ENCODE peak calls at places on chromosomes 16 and 17, in six cellular contexts. F, G, O, U, R and S are unnamed samples. For H3K4me1, the result is how much of the 10 kb centered on the place peaks cover.

GRCh38 chr17:74145756-74146155 is 57.7 kb upstream of the RPL38 start:
- DNase-seq in U (no peak), F (no peak), R (no peak), G (no peak), O (no peak), S (no peak)

GRCh38 chr17:17342242-17342945 is 39.2 kb downstream of the NT5M start:
- DNase-seq in F (no peak), G (peak), O (no peak), R (no peak), U (no peak), S (no peak)

GRCh38 chr16:1441391-1441829 is 2.9 kb downstream of the CCDC154 start:
- DNase-seq in O (no peak), R (no peak), F (no peak), U (no peak), G (no peak), S (no peak)

GRCh38 chr16:80198265-80198994 is 342.4 kb upstream of the DYNLRB2 start:
- DNase-seq in O (no peak), G (no peak), R (no peak), F (no peak), U (no peak), S (no peak)

GRCh38 chr16:1771072-1771863 is at the start of gene NME3:
- DNase-seq in U (peak), F (peak), R (peak), G (peak), O (peak), S (peak)

GRCh38 chr17:40113961-40114272 is 7.9 kb upstream of the MSL1 start:
- DNase-seq in G (no peak), R (no peak), F (peak), O (no peak), U (no peak), S (no peak)

GRCh38 chr16:79288046-79288445 is 312.5 kb downstream of the MAF start:
- DNase-seq in R (peak), O (no peak), G (no peak), U (no peak), F (no peak), S (no peak)

GRCh38 chr17:74525781-74526288 is 5.4 kb downstream of the CD300LB start:
- DNase-seq in U (no peak), O (no peak), G (no peak), R (no peak), F (no peak), S (no peak)

GRCh38 chr16:69410285-69410990 is 14.0 kb upstream of the CYB5B start:
- DNase-seq in U (no peak), O (no peak), R (no peak), F (peak), G (no peak), S (no peak)

GRCh38 chr17:42112552-42113176 is at the start of gene DHX58:
- DNase-seq in R (peak), G (peak), F (peak), O (peak), U (peak), S (no peak)

GRCh38 chr17:62822080-62822904 is 14.2 kb upstream of the MARCHF10 start:
- DNase-seq in U (no peak), F (no peak), R (no peak), O (no peak), G (no peak), S (no peak)

GRCh38 chr16:57663436-57663835 is 4.7 kb upstream of the ADGRG3 start:
- DNase-seq in U (no peak), O (no peak), G (no peak), R (no peak), F (no peak), S (no peak)

GRCh38 chr16:87303431-87303930 is 13.7 kb downstream of the C16orf95 start:
- DNase-seq in O (no peak), F (no peak), U (no peak), R (peak), G (no peak), S (no peak)

GRCh38 chr16:31529398-31530312 is 2.0 kb downstream of the AHSP start:
- DNase-seq in F (peak), G (peak), U (no peak), O (no peak), R (no peak), S (no peak)

GRCh38 chr17:4786111-4786491 is at the start of gene VMO1:
- DNase-seq in G (no peak), U (no peak), R (no peak), F (peak), O (peak), S (no peak)

GRCh38 chr17:70938311-70938710 is 769.0 kb downstream of the KCNJ2 start:
- DNase-seq in O (peak), F (no peak), U (no peak), R (no peak), G (no peak), S (no peak)

GRCh38 chr16:85266857-85267256 is 154.6 kb upstream of the CIBAR2 start:
- DNase-seq in F (no peak), U (no peak), R (no peak), G (no peak), O (no peak), S (peak)

GRCh38 chr17:79001190-79002020 is 8.2 kb downstream of the CANT1 start:
- DNase-seq in U (no peak), R (no peak), F (no peak), O (peak), G (no peak), S (no peak)

GRCh38 chr17:68782829-68783228 is 172.4 kb downstream of the ABCA8 start:
- DNase-seq in R (no peak), O (no peak), G (no peak), F (peak), U (no peak), S (no peak)

GRCh38 chr17:39014044-39014794 is 47.0 kb upstream of the FBXO47 start:
- DNase-seq in R (no peak), F (peak), G (no peak), O (no peak), U (no peak), S (no peak)

GRCh38 chr16:72434159-72434558 is 262.2 kb upstream of the PMFBP1 start:
- DNase-seq in O (no peak), F (peak), R (peak), G (no peak), U (no peak), S (no peak)

GRCh38 chr16:1048442-1049112 is 24.0 kb upstream of the SSTR5 start:
- DNase-seq in F (peak), O (no peak), G (no peak), U (peak), R (no peak), S (peak)

GRCh38 chr16:53094013-53094630 is 39.3 kb downstream of the CHD9 start:
- DNase-seq in O (peak), U (peak), G (peak), F (no peak), R (peak), S (peak)

GRCh38 chr16:11007714-11008240 is 63.4 kb downstream of the CLEC16A start:
- DNase-seq in R (no peak), O (no peak), F (no peak), U (no peak), G (no peak), S (no peak)

GRCh38 chr16:1691956-1692355 is 13.9 kb downstream of the JPT2 start:
- DNase-seq in R (no peak), U (no peak), F (peak), O (no peak), G (no peak), S (no peak)

GRCh38 chr17:17612085-17613022 is 20.8 kb upstream of the PEMT start:
- DNase-seq in R (no peak), U (no peak), O (no peak), F (no peak), G (no peak), S (no peak)

GRCh38 chr17:8120520-8121443 is 2.5 kb upstream of the ALOXE3 start:
- DNase-seq in R (peak), F (peak), G (peak), O (peak), U (peak), S (peak)

GRCh38 chr17:72422505-72423285 is 301.9 kb downstream of the SOX9 start:
- DNase-seq in O (peak), F (peak), G (no peak), U (peak), R (peak), S (peak)

GRCh38 chr17:58107306-58107705 is 24.1 kb downstream of the DYNLL2 start:
- DNase-seq in O (no peak), U (no peak), G (no peak), R (no peak), F (no peak), S (no peak)

GRCh38 chr17:58109197-58109596 is 26.0 kb downstream of the DYNLL2 start:
- DNase-seq in U (no peak), G (no peak), R (no peak), O (no peak), F (no peak), S (no peak)

GRCh38 chr17:58111676-58112075 is 28.5 kb downstream of the DYNLL2 start:
- DNase-seq in U (no peak), O (no peak), F (no peak), R (no peak), G (no peak), S (no peak)

GRCh38 chr17:58112970-58113631 is 29.9 kb downstream of the DYNLL2 start:
- DNase-seq in F (peak), O (peak), R (peak), U (peak), G (peak), S (peak)

GRCh38 chr17:58110012-58110411 is 26.8 kb downstream of the DYNLL2 start:
- DNase-seq in O (no peak), G (no peak), F (no peak), R (no peak), U (no peak), S (no peak)
- H3K4me1 ChIP-seq in O (under half), G (under half), F (under half), R (under half), U (under half), S (under half)

DNA sequence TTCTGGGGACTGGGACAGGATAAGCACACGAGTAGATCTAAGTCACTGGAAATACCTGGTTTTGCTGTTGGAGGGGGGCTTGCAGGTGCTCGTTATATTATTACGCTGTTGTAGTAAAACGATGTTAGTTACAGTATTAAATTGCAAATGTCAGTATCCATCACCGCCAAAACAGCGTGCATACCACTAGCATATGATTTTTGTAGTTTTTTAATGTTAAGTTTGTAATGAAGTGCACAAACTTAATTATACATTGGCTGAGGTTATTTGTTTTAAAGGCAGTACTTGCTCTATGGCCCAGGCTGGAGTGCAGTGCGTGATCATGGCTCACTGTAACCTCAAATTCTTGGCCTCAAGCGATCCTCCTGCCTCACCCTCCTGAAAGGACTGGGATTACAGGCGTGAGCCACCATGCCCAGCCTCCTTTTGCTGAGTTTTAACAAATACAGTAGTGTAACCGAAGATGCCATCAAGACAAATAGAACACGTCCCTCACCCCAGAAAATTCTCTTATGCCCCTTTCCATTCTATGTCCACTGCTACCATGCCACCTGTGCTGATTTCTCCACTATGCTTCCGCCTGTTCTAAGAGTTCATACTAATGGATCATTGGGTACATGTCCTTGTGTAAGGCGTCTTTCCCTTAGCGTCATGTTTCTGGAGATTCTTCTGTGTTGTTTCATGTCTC is 20.7 kb upstream of the CSNK1D start:
- DNase-seq in U (no peak), G (no peak), O (no peak), F (no peak), R (no peak), S (no peak)
- H3K4me3 ChIP-seq in U (peak), G (no peak), O (no peak), F (peak), R (no peak), S (peak)

DNA sequence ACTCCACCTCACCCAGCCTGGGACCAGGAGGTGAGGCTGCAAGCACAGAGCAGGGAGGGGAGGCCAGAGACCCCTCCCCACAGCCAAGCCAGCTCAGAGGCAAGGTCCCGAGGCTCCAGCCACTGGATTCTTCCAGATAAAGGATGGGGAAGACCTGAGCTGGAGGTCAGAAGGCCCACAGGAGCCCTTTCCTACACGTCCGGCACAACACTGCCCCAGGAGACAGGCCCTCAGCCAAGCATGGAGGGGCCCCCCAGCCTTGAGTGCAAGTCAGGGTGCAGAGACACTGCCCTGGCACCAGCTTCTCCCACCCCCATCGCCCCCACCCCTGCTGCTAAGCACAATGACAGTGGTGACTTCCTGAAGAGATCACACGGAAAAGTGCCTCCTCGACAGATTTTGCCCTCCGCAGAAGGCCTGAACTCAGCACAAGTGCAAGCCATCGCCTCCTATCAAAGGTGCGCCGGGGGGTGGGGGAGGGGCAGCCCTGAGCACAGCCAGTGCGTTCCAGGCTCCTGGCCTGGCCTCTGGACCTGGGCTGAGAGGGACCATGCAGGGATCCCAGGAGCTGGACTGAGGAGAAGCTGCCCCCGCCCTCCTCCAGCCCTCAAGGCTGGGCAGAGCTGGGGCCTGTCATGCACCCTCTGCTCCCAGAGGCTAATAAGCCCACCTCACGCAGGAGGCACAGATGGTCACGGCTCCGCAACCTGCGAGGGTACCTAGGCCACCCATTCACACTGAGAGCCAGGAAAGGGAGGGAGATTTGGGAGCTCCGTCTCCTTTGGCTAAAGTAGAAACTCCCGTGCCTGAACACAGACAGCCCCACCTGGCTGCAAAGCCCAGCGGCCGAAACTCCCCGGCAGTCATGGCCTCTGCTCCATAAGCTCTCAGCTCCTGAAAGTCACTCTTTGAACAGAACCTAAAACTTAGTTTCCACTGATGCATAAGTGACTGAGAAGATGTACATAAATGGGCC is 2.7 kb downstream of the MAFG start:
- DNase-seq in R (no peak), U (no peak), F (no peak), O (no peak), G (no peak), S (no peak)
- H3K4me1 ChIP-seq in R (under half), U (under half), F (under half), O (under half), G (under half), S (under half)

GRCh38 chr17:80761421-80761871 is 216.8 kb downstream of the RPTOR start:
- DNase-seq in O (no peak), G (no peak), R (no peak), F (peak), U (no peak), S (no peak)
- H3K4me3 ChIP-seq in O (no peak), G (no peak), R (no peak), F (no peak), U (no peak), S (no peak)